ENCODE peak calls at places on chromosomes 3 and 15, in ten cellular contexts. O, Z, U, G, S, F, C, R, M and T are unnamed samples.

GRCh38 chr15:78314181-78314581 is 14.8 kb upstream of the SKIC8 start:
- DNase-seq in O (no peak), S (no peak), R (no peak), G (no peak), C (no peak), F (no peak), M (no peak), Z (no peak), U (no peak), T (no peak)

GRCh38 chr3:52231502-52232278 is 6.2 kb upstream of the TLR9 start:
- DNase-seq in O (peak; percentile 88), S (peak; percentile 94), Z (no peak), R (peak; percentile 76), F (no peak), G (peak; percentile 68), U (peak; percentile 87), M (peak; percentile 85), C (peak; percentile 62), T (peak; percentile 77)

GRCh38 chr3:53238051-53238850 is 17.6 kb downstream of the TKT start:
- DNase-seq in F (peak; percentile 83), M (no peak), C (peak; percentile 97), R (no peak), Z (no peak), S (peak; percentile 82), U (no peak), G (no peak), O (no peak), T (no peak)

GRCh38 chr15:23866832-23867231 is 179.7 kb upstream of the NDN start:
- DNase-seq in R (no peak), Z (no peak), O (no peak), U (no peak), C (peak; percentile 31), S (no peak), G (no peak), M (no peak), F (no peak), T (no peak)

GRCh38 chr3:146085678-146086077 is 75.3 kb downstream of the PLOD2 start:
- DNase-seq in M (no peak), G (no peak), O (no peak), C (no peak), F (no peak), Z (no peak), S (no peak), U (no peak), R (no peak), T (no peak)

GRCh38 chr15:87623832-87624231 is 632.7 kb downstream of the NTRK3 start:
- DNase-seq in C (peak; percentile 47), F (no peak), G (no peak), U (no peak), S (no peak), Z (no peak), R (peak; percentile 64), O (no peak), M (no peak), T (no peak)

GRCh38 chr3:69426291-69426690 is 40.4 kb upstream of the FRMD4B start:
- DNase-seq in F (no peak), M (no peak), C (no peak), U (no peak), Z (no peak), G (no peak), O (no peak), S (no peak), R (no peak), T (no peak)

GRCh38 chr3:62824965-62825592 is 50.1 kb downstream of the CADPS start:
- DNase-seq in Z (no peak), C (no peak), G (no peak), M (no peak), R (no peak), O (no peak), U (no peak), F (no peak), S (no peak), T (no peak)

GRCh38 chr15:90903733-90904536 is 833 bp downstream of the MAN2A2 start:
- DNase-seq in M (no peak), U (no peak), F (no peak), S (peak; percentile 44), R (peak; percentile 81), Z (no peak), G (no peak), O (peak; percentile 54), C (peak; percentile 30), T (no peak)

GRCh38 chr3:143847787-143848631 is at the start of gene SLC9A9:
- DNase-seq in S (no peak), M (no peak), G (no peak), U (peak; percentile 53), R (peak; percentile 36), C (no peak), Z (peak; percentile 38), O (no peak), F (no peak), T (peak; percentile 50)

GRCh38 chr15:101675015-101675414 is 22.8 kb upstream of the TM2D3 start:
- DNase-seq in C (peak; percentile 39), R (no peak), Z (no peak), O (no peak), U (no peak), M (no peak), S (no peak), G (no peak), F (no peak), T (no peak)

GRCh38 chr15:42171122-42171521 is 14.7 kb upstream of the PLA2G4F start:
- DNase-seq in F (no peak), Z (no peak), R (no peak), M (no peak), O (no peak), G (no peak), U (no peak), S (no peak), C (no peak), T (no peak)

GRCh38 chr15:33108518-33108917 is 86.0 kb downstream of the FMN1 start:
- DNase-seq in U (no peak), M (no peak), C (no peak), G (no peak), Z (no peak), S (no peak), F (no peak), R (no peak), O (no peak), T (no peak)

GRCh38 chr3:125231895-125232294 is 19.3 kb upstream of the SLC12A8 start:
- DNase-seq in U (no peak), S (no peak), F (peak; percentile 47), Z (no peak), C (no peak), G (no peak), R (no peak), M (no peak), O (no peak), T (no peak)

GRCh38 chr15:26879770-26880169 is 12.9 kb downstream of the GABRA5 start:
- DNase-seq in F (no peak), O (no peak), R (no peak), Z (no peak), S (no peak), G (no peak), U (no peak), C (no peak), M (no peak), T (no peak)

GRCh38 chr3:138234401-138235179 is 47.5 kb downstream of the ARMC8 start:
- DNase-seq in F (no peak), G (no peak), M (no peak), S (no peak), R (no peak), O (no peak), C (no peak), Z (no peak), U (no peak), T (no peak)

GRCh38 chr3:164040991-164041390 is 1037.3 kb downstream of the SI start:
- DNase-seq in F (no peak), M (no peak), O (no peak), R (no peak), Z (no peak), C (no peak), S (no peak), U (no peak), G (no peak), T (no peak)

GRCh38 chr3:133835961-133836360 is 30.3 kb downstream of the SRPRB start:
- DNase-seq in C (no peak), S (no peak), M (no peak), U (peak; percentile 8), G (no peak), R (peak; percentile 9), Z (no peak), F (no peak), O (no peak), T (peak; percentile 21)

GRCh38 chr15:90266061-90266431 is 574 bp downstream of the NGRN start:
- DNase-seq in C (peak; percentile 68), G (no peak), U (peak; percentile 63), M (peak; percentile 8), Z (peak; percentile 51), R (no peak), F (no peak), O (no peak), S (peak; percentile 40), T (no peak)

GRCh38 chr3:38005076-38006020 is 14.8 kb downstream of the VILL start:
- DNase-seq in R (no peak), M (no peak), O (peak; percentile 85), U (no peak), G (no peak), S (peak; percentile 72), C (no peak), Z (peak; percentile 61), F (no peak), T (no peak)

GRCh38 chr3:31382856-31383255 is 149.9 kb upstream of the STT3B start:
- DNase-seq in M (no peak), Z (no peak), S (no peak), R (no peak), C (no peak), U (no peak), G (no peak), O (no peak), F (no peak), T (no peak)

GRCh38 chr15:59327942-59328341 is 44.7 kb downstream of the MYO1E start:
- DNase-seq in G (no peak), U (no peak), O (no peak), C (no peak), M (no peak), R (no peak), F (no peak), S (no peak), Z (no peak), T (no peak)

GRCh38 chr3:63193647-63194046 is 84.5 kb upstream of the SYNPR start:
- DNase-seq in Z (no peak), G (no peak), R (no peak), C (no peak), M (no peak), U (no peak), S (peak; percentile 14), F (no peak), O (no peak), T (no peak)

GRCh38 chr3:14352002-14352627 is 50.3 kb upstream of the SLC6A6 start:
- DNase-seq in M (no peak), S (no peak), R (peak; percentile 83), U (no peak), F (no peak), C (peak; percentile 80), Z (no peak), O (no peak), G (no peak), T (no peak)

GRCh38 chr3:140319801-140320200 is 358.1 kb upstream of the TRIM42 start:
- DNase-seq in O (no peak), U (no peak), S (no peak), Z (no peak), F (no peak), C (no peak), G (no peak), R (no peak), M (no peak), T (no peak)

GRCh38 chr3:7280318-7280717 is 419.4 kb downstream of the GRM7 start:
- DNase-seq in F (no peak), C (no peak), S (no peak), M (no peak), G (no peak), U (no peak), O (no peak), R (no peak), Z (no peak), T (no peak)

GRCh38 chr15:89345245-89345644 is 10.6 kb upstream of the POLG start:
- DNase-seq in F (no peak), G (no peak), S (no peak), C (no peak), R (no peak), U (no peak), Z (no peak), O (no peak), M (no peak), T (no peak)

GRCh38 chr15:25481208-25481862 is 42.5 kb upstream of the UBE3A start:
- DNase-seq in S (no peak), Z (peak; percentile 7), F (no peak), C (no peak), U (no peak), O (no peak), R (peak; percentile 70), M (no peak), G (no peak), T (peak; percentile 52)